ENCODE peak calls at places on chromosomes 3 and 15, in eight cellular contexts. G is Peyer's patch; X is body of pancreas; F is cardiac muscle cell; R is Karpas-422; K is adrenal gland; E is tibial artery; V is CD8-positive, alpha-beta memory T cell. L is an unnamed sample.

GRCh38 chr3:194884649-194885315 is 199.1 kb downstream of the FAM43A start:
- DNase-seq in G (no peak), F (peak; percentile 45), X (no peak), V (no peak), K (peak; percentile 13), E (no peak), R (no peak), L (no peak)

GRCh38 chr3:113284453-113285050 is 73.2 kb downstream of the BOC start:
- DNase-seq in G (no peak), E (no peak), R (no peak), K (no peak), X (no peak), V (no peak), F (no peak), L (no peak)

GRCh38 chr3:177483182-177483967 is 286.1 kb upstream of the TBL1XR1 start:
- DNase-seq in K (no peak), X (peak; percentile 21), V (no peak), E (no peak), G (no peak), R (no peak), F (no peak), L (no peak)

GRCh38 chr15:101455291-101455916 is 34.1 kb downstream of the PCSK6 start:
- DNase-seq in X (no peak), K (peak; percentile 48), G (no peak), R (no peak), V (no peak), F (no peak), E (no peak), L (no peak)

GRCh38 chr15:85706779-85707518 is 87.8 kb downstream of the KLHL25 start:
- DNase-seq in R (peak; percentile 87), G (no peak), X (no peak), K (peak; percentile 44), V (no peak), F (peak; percentile 97), E (no peak), L (no peak)

GRCh38 chr3:189446959-189447560 is 184.1 kb upstream of the TP63 start:
- DNase-seq in V (no peak), F (peak; percentile 61), K (no peak), X (no peak), G (no peak), R (no peak), E (no peak), L (no peak)

GRCh38 chr3:44476181-44476599 is 1.3 kb downstream of the ZNF445 start:
- DNase-seq in X (no peak), K (no peak), E (no peak), R (peak; percentile 67), V (no peak), G (no peak), F (peak; percentile 57), L (no peak)

GRCh38 chr3:136734382-136735070 is 17.7 kb downstream of the STAG1 start:
- DNase-seq in R (no peak), F (no peak), V (no peak), X (no peak), K (no peak), E (no peak), G (no peak), L (no peak)

GRCh38 chr3:125050486-125051172 is 5.2 kb downstream of the HEG1 start:
- DNase-seq in E (no peak), F (no peak), K (no peak), V (no peak), X (no peak), G (no peak), R (no peak), L (no peak)
- H3K4me1 ChIP-seq in E (no peaks in the 10 kb centered on the region), F (peaks cover 66% of the 10 kb centered on the region), K (no peaks in the 10 kb centered on the region), V (peaks cover 47% of the 10 kb centered on the region), X (peaks cover 27% of the 10 kb centered on the region), G (no peaks in the 10 kb centered on the region), R (peaks cover 85% of the 10 kb centered on the region), L (peaks cover 84% of the 10 kb centered on the region)

DNA sequence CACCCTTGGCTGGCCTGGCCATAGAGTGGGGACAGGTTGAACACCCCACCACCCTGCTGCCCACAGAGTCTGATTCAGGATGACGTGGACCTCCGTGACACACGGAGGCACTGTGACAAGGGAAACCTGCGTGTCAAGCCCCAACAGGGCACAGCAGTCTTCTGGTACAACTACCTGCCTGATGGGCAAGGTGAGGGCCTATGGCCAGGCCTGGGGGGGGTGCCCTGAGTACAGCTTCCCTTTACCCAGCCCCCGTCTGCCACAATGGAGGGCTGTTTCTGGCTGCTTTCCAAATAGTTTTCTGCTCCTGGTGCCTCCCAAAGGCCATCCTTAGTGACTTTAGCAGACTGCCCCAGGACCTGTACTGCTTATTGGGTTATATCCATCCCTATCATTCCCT is 1.2 kb upstream of the WDR6 start:
- DNase-seq in X (no peak), R (no peak), E (no peak), V (no peak), K (peak; percentile 45), G (no peak), F (no peak), L (no peak)
- H3K4me3 ChIP-seq in X (no peak overlapping the region), R (peak overlapping the region; percentile 82), E (peak overlapping the region; percentile 72), V (peak overlapping the region; percentile 98), K (no peak overlapping the region), G (no peak overlapping the region), F (no peak overlapping the region), L (peak overlapping the region; percentile 96)

GRCh38 chr15:41435037-41435786 is 18.3 kb downstream of the RTF1 start:
- DNase-seq in R (no peak), F (no peak), E (no peak), G (no peak), V (no peak), X (no peak), K (no peak), L (no peak)

GRCh38 chr15:41424809-41425208 is 7.9 kb downstream of the RTF1 start:
- DNase-seq in R (no peak), F (no peak), V (no peak), X (no peak), K (no peak), E (no peak), G (no peak), L (no peak)

GRCh38 chr15:41423979-41424659 is 7.2 kb downstream of the RTF1 start:
- DNase-seq in F (no peak), E (no peak), K (no peak), R (no peak), X (no peak), V (no peak), G (no peak), L (no peak)

DNA sequence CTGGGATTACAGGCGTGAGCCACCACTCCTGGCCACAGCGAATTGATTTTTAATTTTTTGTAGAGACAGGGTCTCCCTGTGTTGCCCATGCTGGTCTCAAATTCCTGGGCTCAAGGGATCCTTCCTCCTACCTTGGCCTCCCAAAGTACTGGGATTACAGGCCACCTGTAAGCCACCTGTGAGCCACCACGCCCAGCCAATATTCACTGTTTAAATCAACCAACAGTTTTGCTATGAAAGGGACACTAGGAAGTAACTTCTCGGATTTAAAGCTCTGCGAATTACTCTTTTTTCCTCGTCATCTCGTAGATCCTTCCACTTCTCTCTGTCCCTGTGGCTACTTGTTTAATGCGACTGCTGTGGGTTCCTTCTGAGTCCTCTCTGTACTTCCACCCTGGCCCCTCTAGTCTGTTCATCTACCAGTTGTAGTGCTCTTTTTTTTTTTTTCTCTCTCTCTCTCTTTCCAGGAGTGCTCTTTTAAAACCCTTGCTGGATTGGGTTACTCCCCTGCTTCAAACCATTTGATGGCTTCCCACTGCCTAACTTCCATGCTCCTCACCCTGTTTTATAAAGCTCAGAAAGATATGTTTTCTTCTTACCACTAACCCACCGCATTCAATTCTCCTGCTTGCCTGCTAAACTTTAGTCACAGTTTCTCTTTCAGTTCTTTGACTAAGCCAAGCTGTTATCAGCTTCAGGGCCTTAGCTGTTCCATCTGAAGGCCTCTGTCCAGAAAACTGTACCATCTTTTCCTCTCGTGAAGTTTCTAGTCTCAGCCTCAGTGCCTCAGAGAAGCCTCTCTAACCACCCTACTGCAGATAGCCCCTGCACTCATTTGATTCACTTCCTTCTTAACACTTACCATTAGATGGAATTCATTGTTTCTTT is 12.4 kb downstream of the RTF1 start:
- DNase-seq in R (no peak), K (no peak), X (no peak), E (no peak), F (peak; percentile 29), G (no peak), V (no peak), L (no peak)
- H3K27ac ChIP-seq in R (no peak overlapping the region), K (peak overlapping the region; percentile 63), X (no peak overlapping the region), E (no peak overlapping the region), F (no peak overlapping the region), G (no peak overlapping the region), V (peak overlapping the region; percentile 47), L (no peak overlapping the region)

GRCh38 chr15:73748731-73749130 is 4.4 kb downstream of the INSYN1 start:
- DNase-seq in F (no peak), R (no peak), V (no peak), X (no peak), G (no peak), K (no peak), E (no peak), L (no peak)
- H3K4me1 ChIP-seq in F (no peaks in the 10 kb centered on the region), R (no peaks in the 10 kb centered on the region), V (no peaks in the 10 kb centered on the region), X (peaks cover 9% of the 10 kb centered on the region), G (no peaks in the 10 kb centered on the region), K (no peaks in the 10 kb centered on the region), E (no peaks in the 10 kb centered on the region), L (peaks cover 14% of the 10 kb centered on the region)

DNA sequence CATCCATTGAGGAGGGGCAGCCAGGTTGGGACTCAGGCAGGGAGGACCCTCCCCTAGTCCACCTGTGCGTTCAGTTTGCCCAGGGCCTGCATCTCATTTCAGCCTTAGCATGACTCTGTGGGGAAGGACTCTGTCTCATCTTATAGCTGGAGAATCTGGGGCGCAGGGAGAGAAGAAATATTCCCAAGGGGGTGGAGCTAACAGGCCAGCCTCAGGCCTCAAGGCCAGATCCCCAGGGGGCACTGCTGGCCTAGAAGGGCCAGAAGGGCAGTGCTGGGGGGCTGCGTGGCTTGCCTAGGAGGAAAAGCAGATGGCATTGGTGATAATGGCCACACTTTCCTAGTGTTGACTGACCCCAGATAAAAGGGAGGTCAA is 10.9 kb downstream of the AMOTL2 start:
- DNase-seq in F (no peak), K (no peak), X (no peak), R (no peak), V (no peak), G (no peak), E (no peak), L (no peak)
- H3K4me3 ChIP-seq in F (no peak overlapping the region), K (no peak overlapping the region), X (no peak overlapping the region), R (no peak overlapping the region), V (peak overlapping the region; percentile 44), G (no peak overlapping the region), E (peak overlapping the region; percentile 19), L (peak overlapping the region; percentile 45)

L was measured in lower lobe of right lung.